ENCODE peak calls at places on chromosome 3, in eight cellular contexts. V is GM06990, T is BJ, G is WERI-Rb-1, C is GM23248, R is bronchial epithelial cell, M is heart left ventricle, E is brain microvascular endothelial cell. Y is an unnamed sample.

GRCh38 chr3:84547971-84548970 is 410.5 kb upstream of the CADM2 start:
- DNase-seq in V (no peak), T (no peak), G (peak; percentile 17), C (peak; percentile 60), R (peak; percentile 21), M (peak; percentile 15), E (no peak), Y (no peak)

GRCh38 chr3:156642750-156643728 is 31.4 kb upstream of the TIPARP start:
- DNase-seq in V (no peak), T (no peak), G (no peak), C (peak; percentile 30), R (no peak), M (no peak), E (no peak), Y (no peak)

GRCh38 chr3:62688050-62688449 is 187.2 kb downstream of the CADPS start:
- DNase-seq in V (no peak), T (no peak), G (no peak), C (peak; percentile 54), R (peak; percentile 71), M (no peak), E (no peak), Y (no peak)

GRCh38 chr3:49673715-49674490 is at the start of gene APEH:
- DNase-seq in V (peak; percentile 99), T (peak; percentile 86), G (peak; percentile 99), C (peak; percentile 99), R (peak; percentile 92), M (peak; percentile 98), E (peak; percentile 96), Y (peak; percentile 91)

GRCh38 chr3:61964566-61964965 is 403.2 kb downstream of the PTPRG start:
- DNase-seq in V (no peak), T (no peak), G (no peak), C (peak; percentile 7), R (no peak), M (no peak), E (no peak), Y (peak; percentile 42)

GRCh38 chr3:46695177-46695961 is 1.9 kb upstream of the ALS2CL start:
- DNase-seq in V (peak; percentile 25), T (no peak), G (peak; percentile 65), C (peak; percentile 31), R (peak; percentile 66), M (peak; percentile 81), E (no peak), Y (no peak)

GRCh38 chr3:143329567-143330164 is 210.1 kb downstream of the CHST2 start:
- DNase-seq in V (no peak), T (no peak), G (peak; percentile 78), C (no peak), R (no peak), M (no peak), E (no peak), Y (no peak)

GRCh38 chr3:118955914-118956556 is 78.6 kb downstream of the IGSF11 start:
- DNase-seq in V (no peak), T (no peak), G (no peak), C (no peak), R (no peak), M (no peak), E (no peak), Y (no peak)

GRCh38 chr3:119019767-119020518 is 14.7 kb downstream of the IGSF11 start:
- DNase-seq in V (no peak), T (no peak), G (no peak), C (no peak), R (no peak), M (no peak), E (no peak), Y (no peak)

GRCh38 chr3:155236473-155236872 is 57.0 kb downstream of the STRIT1 start:
- DNase-seq in V (no peak), T (no peak), G (no peak), C (no peak), R (no peak), M (no peak), E (no peak), Y (no peak)

GRCh38 chr3:186609247-186609868 is 3.5 kb upstream of the AHSG start:
- DNase-seq in V (no peak), T (no peak), G (peak; percentile 43), C (peak; percentile 29), R (peak; percentile 76), M (no peak), E (peak; percentile 15), Y (no peak)

GRCh38 chr3:16604433-16604832 is 790 bp downstream of the DAZL start:
- DNase-seq in V (no peak), T (no peak), G (no peak), C (no peak), R (no peak), M (no peak), E (no peak), Y (no peak)

GRCh38 chr3:162998205-162998604 is 1501.6 kb downstream of the OTOL1 start:
- DNase-seq in V (no peak), T (no peak), G (no peak), C (peak; percentile 13), R (no peak), M (no peak), E (no peak), Y (no peak)

GRCh38 chr3:184460276-184460675 is 80.4 kb downstream of the CHRD start:
- DNase-seq in V (no peak), T (no peak), G (no peak), C (no peak), R (no peak), M (no peak), E (no peak), Y (no peak)

GRCh38 chr3:193665370-193665989 is 72.5 kb downstream of the OPA1 start:
- DNase-seq in V (no peak), T (peak; percentile 11), G (no peak), C (peak; percentile 59), R (peak; percentile 55), M (no peak), E (no peak), Y (peak; percentile 8)

GRCh38 chr3:158168996-158169573 is 59.2 kb downstream of the RSRC1 start:
- DNase-seq in V (no peak), T (no peak), G (no peak), C (no peak), R (no peak), M (no peak), E (peak; percentile 44), Y (peak; percentile 5)

GRCh38 chr3:194272221-194272620 is 78.9 kb downstream of the CPN2 start:
- DNase-seq in V (no peak), T (no peak), G (no peak), C (no peak), R (no peak), M (peak; percentile 26), E (no peak), Y (no peak)

GRCh38 chr3:129346690-129347440 is 68.2 kb downstream of the HMCES start:
- DNase-seq in V (no peak), T (no peak), G (no peak), C (no peak), R (no peak), M (no peak), E (no peak), Y (no peak)

DNA sequence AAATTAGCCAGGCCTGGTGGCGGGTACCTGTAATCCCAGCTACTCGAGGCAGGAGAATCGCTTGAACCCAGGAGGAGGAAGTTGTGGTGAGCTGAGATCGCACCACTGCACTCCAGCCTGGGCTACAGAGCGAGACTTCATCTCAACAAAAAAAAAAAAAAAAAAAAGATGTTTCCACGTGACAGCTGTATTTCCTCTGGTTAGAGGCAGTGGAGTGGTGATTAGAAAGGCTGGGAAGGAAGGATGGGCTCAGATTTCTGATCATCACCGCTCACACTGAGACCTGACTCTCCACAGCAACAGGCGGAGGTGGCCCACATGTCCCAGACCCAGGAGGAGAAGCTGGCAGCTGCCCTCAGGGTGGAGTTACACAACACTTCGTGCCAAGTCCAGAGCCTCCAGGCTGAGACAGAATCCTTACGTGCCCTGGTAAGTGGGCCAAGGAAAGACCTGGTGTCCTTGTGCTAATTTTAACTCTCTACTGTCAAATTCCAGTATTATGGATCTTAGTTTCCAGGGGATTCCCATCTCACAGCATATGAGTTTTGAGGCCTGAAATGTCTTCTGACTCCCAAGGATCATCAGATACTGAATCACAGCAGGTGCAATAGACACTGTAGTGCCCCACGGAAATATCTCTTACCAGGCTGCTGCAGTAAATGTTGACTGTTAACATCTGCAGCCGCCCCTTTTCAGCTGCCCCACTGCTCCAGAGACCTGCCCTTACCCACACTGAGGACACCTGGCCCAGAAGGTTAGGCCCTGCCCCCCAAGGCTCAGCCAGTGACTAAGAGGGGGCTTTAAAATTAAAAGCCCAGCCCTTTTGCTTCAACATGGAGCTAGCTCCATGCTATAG is 66.9 kb downstream of the BFSP2 start:
- DNase-seq in V (peak; percentile 77), T (no peak), G (no peak), C (no peak), R (no peak), M (peak; percentile 40), E (no peak), Y (no peak)
- H3K4me3 ChIP-seq in V (peak overlapping the region; percentile 25), T (no peak overlapping the region), G (no peak overlapping the region), C (no peak overlapping the region), R (no peak overlapping the region), M (no peak overlapping the region), E (no peak overlapping the region), Y (no peak overlapping the region)

GRCh38 chr3:160314949-160315348 is 84.1 kb downstream of the IFT80 start:
- DNase-seq in V (no peak), T (no peak), G (no peak), C (no peak), R (no peak), M (no peak), E (no peak), Y (no peak)

DNA sequence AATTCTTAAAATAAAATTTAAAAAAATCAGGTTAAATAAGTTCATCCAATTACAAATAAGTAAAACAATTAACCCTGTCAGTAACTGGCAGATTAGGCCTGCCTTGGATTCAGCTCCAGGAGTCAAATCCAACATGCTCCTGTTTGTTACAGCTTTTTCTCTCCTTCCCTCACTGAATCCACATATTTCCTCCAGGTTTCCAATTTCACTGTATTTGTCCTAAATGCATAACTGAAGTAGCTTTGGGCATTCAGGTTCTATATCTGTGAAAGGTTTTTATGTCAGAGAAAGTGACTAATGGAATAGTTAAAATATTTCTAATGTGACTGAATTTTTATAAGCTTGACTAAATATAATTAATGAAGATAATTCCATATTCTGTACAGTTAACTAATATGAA is 79.7 kb downstream of the IFT80 start:
- DNase-seq in V (no peak), T (no peak), G (no peak), C (no peak), R (no peak), M (no peak), E (no peak), Y (no peak)
- H3K4me3 ChIP-seq in V (no peak overlapping the region), T (no peak overlapping the region), G (no peak overlapping the region), C (no peak overlapping the region), R (no peak overlapping the region), M (no peak overlapping the region), E (no peak overlapping the region), Y (no peak overlapping the region)

DNA sequence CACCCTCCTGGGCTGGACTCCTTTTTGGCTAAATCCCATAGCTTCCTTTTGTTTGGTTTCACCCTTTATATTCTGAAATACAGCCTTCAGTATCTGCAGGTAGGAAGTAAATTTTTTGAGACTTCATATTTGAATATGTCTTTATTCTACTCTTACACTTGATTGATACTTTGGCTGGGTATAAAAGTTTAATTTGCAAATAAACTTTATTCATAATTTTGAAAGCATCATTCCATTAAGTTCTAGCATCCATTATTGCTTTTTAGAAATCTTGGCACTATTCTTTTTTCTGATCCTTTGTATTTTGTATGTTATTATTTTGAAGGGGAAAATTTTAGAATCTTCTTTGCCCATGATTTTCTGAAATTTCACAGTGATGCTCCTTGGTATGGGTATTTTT is 41.3 kb upstream of the FILIP1L start:
- DNase-seq in V (no peak), T (no peak), G (no peak), C (no peak), R (no peak), M (no peak), E (no peak), Y (no peak)
- H3K4me3 ChIP-seq in V (no peak overlapping the region), T (no peak overlapping the region), G (no peak overlapping the region), C (no peak overlapping the region), R (no peak overlapping the region), M (no peak overlapping the region), E (no peak overlapping the region), Y (no peak overlapping the region)

GRCh38 chr3:106485202-106485601 is 616.4 kb upstream of the CBLB start:
- DNase-seq in V (no peak), T (no peak), G (no peak), C (peak; percentile 17), R (no peak), M (no peak), E (no peak), Y (no peak)
- H3K4me3 ChIP-seq in V (no peak overlapping the region), T (no peak overlapping the region), G (no peak overlapping the region), C (no peak overlapping the region), R (no peak overlapping the region), M (no peak overlapping the region), E (no peak overlapping the region), Y (no peak overlapping the region)

Y was measured in skeletal muscle cell.